ENCODE peak calls at places on chromosomes 12 and 14, in five cellular contexts. H is posterior cingulate gyrus, D is colonic mucosa, R is RPMI7951, O is T-cell. V is an unnamed sample.

GRCh38 chr14:52910597-52910996 is 40.3 kb downstream of the FERMT2 start:
- DNase-seq in H (no peak), D (no peak), R (no peak), O (no peak), V (no peak)

GRCh38 chr14:94121485-94121884 is 7.9 kb downstream of the IFI27L2 start:
- DNase-seq in H (no peak), D (no peak), R (no peak), O (no peak), V (no peak)

GRCh38 chr12:26319511-26319910 is 124.1 kb downstream of the SSPN start:
- DNase-seq in H (no peak), D (no peak), R (peak), O (no peak), V (no peak)

GRCh38 chr12:102883204-102883799 is 33.7 kb downstream of the PAH start:
- DNase-seq in H (peak), D (peak), R (peak), O (peak), V (peak)

GRCh38 chr12:55696796-55697462 is 10.8 kb downstream of the ITGA7 start:
- DNase-seq in H (no peak), D (no peak), R (no peak), O (no peak), V (no peak)

GRCh38 chr12:76471579-76471978 is 88.0 kb downstream of the OSBPL8 start:
- DNase-seq in H (no peak), D (no peak), R (no peak), O (no peak), V (no peak)

GRCh38 chr12:72442217-72442616 is 170.0 kb downstream of the TRHDE start:
- DNase-seq in H (no peak), D (no peak), R (no peak), O (no peak), V (no peak)

GRCh38 chr12:32201996-32202395 is 95.3 kb downstream of the BICD1 start:
- DNase-seq in H (no peak), D (no peak), R (peak), O (no peak), V (no peak)

GRCh38 chr14:21090194-21090939 is 8.1 kb downstream of the ZNF219 start:
- DNase-seq in H (peak), D (peak), R (no peak), O (no peak), V (peak)

V was measured in transverse colon.